ENCODE peak calls at places on chromosomes 16 and 17, in six cellular contexts. One of them, this sample, is unnamed.

GRCh38 chr17:67386965-67387551 is 10.0 kb downstream of the PITPNC1 start:
- DNase-seq in GM12891: no peak
- DNase-seq in K562: peak
- DNase-seq in HepG2: peak
- DNase-seq in GM12878: no peak
- DNase-seq in H1: peak
- DNase-seq in this sample: no peak

GRCh38 chr16:14496786-14497185 is 133.3 kb downstream of the PARN start:
- DNase-seq in GM12891: no peak
- DNase-seq in K562: no peak
- DNase-seq in HepG2: no peak
- DNase-seq in GM12878: no peak
- DNase-seq in H1: no peak
- DNase-seq in this sample: no peak

GRCh38 chr17:60766778-60767190 is 89.1 kb downstream of the BCAS3 start:
- DNase-seq in GM12891: no peak
- DNase-seq in K562: no peak
- DNase-seq in HepG2: peak
- DNase-seq in GM12878: no peak
- DNase-seq in H1: no peak
- DNase-seq in this sample: no peak

GRCh38 chr17:41567317-41567716 is 4.5 kb downstream of the KRT9 start:
- DNase-seq in GM12891: no peak
- DNase-seq in K562: no peak
- DNase-seq in HepG2: no peak
- DNase-seq in GM12878: no peak
- DNase-seq in H1: no peak
- DNase-seq in this sample: no peak

GRCh38 chr17:59329558-59330313 is 1.7 kb upstream of the YPEL2 start:
- DNase-seq in GM12891: no peak
- DNase-seq in K562: peak
- DNase-seq in HepG2: peak
- DNase-seq in GM12878: peak
- DNase-seq in H1: peak
- DNase-seq in this sample: no peak

GRCh38 chr17:32523017-32523680 is 36.4 kb downstream of the CDK5R1 start:
- DNase-seq in GM12891: no peak
- DNase-seq in K562: no peak
- DNase-seq in HepG2: no peak
- DNase-seq in GM12878: peak
- DNase-seq in H1: no peak
- DNase-seq in this sample: peak

GRCh38 chr16:66618588-66618987 is 14.1 kb downstream of the CMTM3 start:
- DNase-seq in GM12891: no peak
- DNase-seq in K562: no peak
- DNase-seq in HepG2: no peak
- DNase-seq in GM12878: no peak
- DNase-seq in H1: no peak
- DNase-seq in this sample: no peak

GRCh38 chr17:72463287-72464102 is 342.7 kb downstream of the SOX9 start:
- DNase-seq in GM12891: no peak
- DNase-seq in K562: no peak
- DNase-seq in HepG2: no peak
- DNase-seq in GM12878: peak
- DNase-seq in H1: no peak
- DNase-seq in this sample: no peak

DNA sequence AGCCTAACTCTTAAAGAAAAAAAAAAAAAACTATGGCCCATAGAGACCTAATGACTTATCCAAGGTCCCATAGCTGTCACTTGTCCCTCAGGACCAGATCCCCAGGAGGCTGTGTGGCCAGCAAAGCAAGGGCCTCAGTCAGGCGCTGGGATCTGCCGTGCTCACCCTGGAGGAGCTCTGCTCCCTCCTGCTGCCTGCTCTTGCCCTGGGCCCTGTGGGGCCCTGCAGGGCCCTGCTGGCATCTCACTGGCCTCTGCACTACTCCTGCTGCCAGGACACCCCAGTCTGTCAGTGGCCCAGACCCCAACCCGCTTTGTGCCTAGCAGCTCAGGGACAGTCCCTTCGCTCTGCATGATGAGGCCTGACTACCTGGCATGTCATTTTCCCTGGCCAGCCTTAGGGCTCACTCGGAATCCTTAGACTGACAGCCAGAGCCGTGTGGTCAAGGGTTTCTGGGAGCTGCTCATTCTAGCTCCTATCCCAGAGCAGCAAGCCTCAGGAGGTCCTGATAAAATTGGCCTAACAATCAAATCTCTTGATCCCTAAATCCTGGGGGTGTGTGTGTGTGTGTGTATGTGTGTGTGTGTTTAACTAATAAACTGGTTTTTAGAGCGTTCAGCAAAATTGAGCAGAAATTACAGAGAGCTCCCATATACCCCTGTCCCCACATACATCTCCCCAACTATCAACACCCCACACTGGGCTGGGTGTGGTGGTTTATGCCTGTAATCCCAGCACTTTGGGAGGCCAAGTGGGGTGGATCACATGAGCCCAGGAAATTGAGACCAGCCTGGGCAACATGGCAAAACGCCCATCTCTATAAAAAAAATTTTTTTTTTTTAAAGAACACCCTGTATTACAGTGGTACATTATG is 21.7 kb downstream of the KATNIP start:
- DNase-seq in GM12891: no peak
- DNase-seq in K562: no peak
- DNase-seq in HepG2: no peak
- DNase-seq in GM12878: no peak
- DNase-seq in H1: no peak
- DNase-seq in this sample: no peak
- TF ChIP-seq TAF1 in GM12891: no peak
- TF ChIP-seq TAF1 in K562: no peak
- TF ChIP-seq TAF1 in HepG2: no peak
- TF ChIP-seq TAF1 in GM12878: no peak
- TF ChIP-seq TAF1 in H1: no peak
- TF ChIP-seq TAF1 in this sample: no peak

GRCh38 chr16:81592353-81592866 is 147.8 kb downstream of the CMIP start:
- DNase-seq in GM12891: no peak
- DNase-seq in K562: no peak
- DNase-seq in HepG2: peak
- DNase-seq in GM12878: no peak
- DNase-seq in H1: no peak
- DNase-seq in this sample: no peak

GRCh38 chr16:81590714-81591537 is 146.3 kb downstream of the CMIP start:
- DNase-seq in GM12891: no peak
- DNase-seq in K562: no peak
- DNase-seq in HepG2: no peak
- DNase-seq in GM12878: no peak
- DNase-seq in H1: no peak
- DNase-seq in this sample: no peak

GRCh38 chr16:81588326-81589081 is 143.9 kb downstream of the CMIP start:
- DNase-seq in GM12891: no peak
- DNase-seq in K562: no peak
- DNase-seq in HepG2: no peak
- DNase-seq in GM12878: no peak
- DNase-seq in H1: no peak
- DNase-seq in this sample: no peak

GRCh38 chr16:81591538-81591870 is 146.9 kb downstream of the CMIP start:
- DNase-seq in GM12891: no peak
- DNase-seq in K562: no peak
- DNase-seq in HepG2: no peak
- DNase-seq in GM12878: no peak
- DNase-seq in H1: no peak
- DNase-seq in this sample: no peak

DNA sequence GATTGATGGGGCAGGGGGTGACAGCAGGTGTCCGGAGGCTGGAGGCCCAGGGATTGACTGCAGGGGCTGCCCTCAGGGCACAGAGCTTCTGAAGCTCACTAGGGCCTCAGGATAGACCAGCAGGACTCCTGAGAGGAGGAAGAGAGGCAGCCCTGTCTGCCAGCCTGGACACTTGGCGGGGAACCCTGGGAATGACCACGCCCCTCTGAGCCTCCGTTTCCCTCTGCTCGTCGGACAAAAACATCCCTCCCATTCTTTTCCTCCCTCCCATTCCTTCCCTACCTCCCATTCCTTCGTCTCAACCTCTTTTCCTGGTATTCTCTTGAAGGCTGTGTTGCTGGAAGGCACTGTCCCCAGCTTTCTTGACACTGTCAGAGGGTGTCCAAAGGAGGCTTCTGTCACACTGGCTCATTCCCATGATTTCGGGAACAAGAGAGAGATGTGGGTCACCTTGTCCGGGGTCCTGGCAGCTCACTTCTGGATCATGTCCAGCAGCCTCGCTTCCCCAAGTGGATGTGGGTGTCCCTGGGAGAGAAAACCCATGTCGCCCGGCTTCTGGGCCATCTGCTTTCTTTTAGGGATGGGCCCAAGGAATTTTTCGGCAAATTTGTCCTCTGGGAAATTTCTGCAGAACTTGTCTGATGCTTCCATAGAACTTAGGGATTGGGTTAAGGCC is 145.5 kb downstream of the CMIP start:
- DNase-seq in GM12891: no peak
- DNase-seq in K562: no peak
- DNase-seq in HepG2: no peak
- DNase-seq in GM12878: no peak
- DNase-seq in H1: no peak
- DNase-seq in this sample: no peak
- TF ChIP-seq POLR2A in GM12891: no peak
- TF ChIP-seq POLR2A in K562: no peak
- TF ChIP-seq POLR2A in HepG2: no peak
- TF ChIP-seq POLR2A in GM12878: no peak
- TF ChIP-seq POLR2A in H1: no peak
- TF ChIP-seq POLR2A in this sample: no peak

GRCh38 chr17:28810437-28810836 is 32.2 kb downstream of the FAM222B start:
- DNase-seq in GM12891: no peak
- DNase-seq in K562: no peak
- DNase-seq in HepG2: no peak
- DNase-seq in GM12878: no peak
- DNase-seq in H1: no peak
- DNase-seq in this sample: no peak

GRCh38 chr17:28812136-28812979 is 30.2 kb downstream of the FAM222B start:
- DNase-seq in GM12891: peak
- DNase-seq in K562: peak
- DNase-seq in HepG2: peak
- DNase-seq in GM12878: peak
- DNase-seq in H1: peak
- DNase-seq in this sample: peak

GRCh38 chr17:28811594-28812135 is 30.9 kb downstream of the FAM222B start:
- DNase-seq in GM12891: no peak
- DNase-seq in K562: peak
- DNase-seq in HepG2: peak
- DNase-seq in GM12878: no peak
- DNase-seq in H1: no peak
- DNase-seq in this sample: no peak

GRCh38 chr17:28812980-28813377 is 29.6 kb downstream of the FAM222B start:
- DNase-seq in GM12891: no peak
- DNase-seq in K562: peak
- DNase-seq in HepG2: no peak
- DNase-seq in GM12878: no peak
- DNase-seq in H1: no peak
- DNase-seq in this sample: no peak

DNA sequence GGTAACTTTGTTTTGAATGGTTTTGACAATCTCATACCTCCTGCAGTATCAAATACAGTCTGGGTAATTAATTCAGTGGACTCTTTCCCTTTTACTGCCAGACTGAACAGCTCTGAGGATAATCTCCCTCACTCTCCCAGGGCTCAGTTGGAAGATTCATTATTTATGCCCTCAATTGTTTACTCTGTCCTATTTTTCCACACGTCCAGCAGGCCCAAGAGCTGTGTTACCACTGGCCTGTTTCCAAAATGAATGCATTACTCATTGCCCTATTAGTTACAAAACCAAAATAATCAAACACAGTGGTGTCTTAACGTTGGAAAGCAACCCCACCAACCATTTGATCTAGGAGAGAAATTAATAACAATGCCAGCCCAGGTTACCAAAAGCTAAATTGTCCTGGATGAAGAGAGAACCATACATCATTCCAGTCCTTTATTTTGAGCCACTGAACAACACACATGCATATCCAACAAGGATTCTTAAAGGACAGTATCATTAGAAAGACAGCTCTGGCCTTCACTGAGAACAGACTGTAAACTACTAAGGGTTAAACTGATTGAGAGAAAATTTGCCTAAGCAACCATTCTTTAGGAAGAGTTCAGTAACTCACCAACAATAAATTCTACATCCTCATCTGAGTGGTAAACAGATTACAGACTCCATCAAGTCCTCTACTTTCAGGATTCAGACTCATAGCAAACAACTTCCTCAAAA is 34.5 kb downstream of the FAM222B start:
- DNase-seq in GM12891: no peak
- DNase-seq in K562: peak
- DNase-seq in HepG2: peak
- DNase-seq in GM12878: no peak
- DNase-seq in H1: no peak
- DNase-seq in this sample: no peak
- TF ChIP-seq POLR2AphosphoS5 in GM12891: no peak
- TF ChIP-seq POLR2AphosphoS5 in K562: no peak
- TF ChIP-seq POLR2AphosphoS5 in HepG2: no peak
- TF ChIP-seq POLR2AphosphoS5 in GM12878: no peak
- TF ChIP-seq POLR2AphosphoS5 in H1: no peak
- TF ChIP-seq POLR2AphosphoS5 in this sample: no peak

GRCh38 chr17:66348605-66349165 is 46.3 kb downstream of the PRKCA start:
- DNase-seq in GM12891: no peak
- DNase-seq in K562: peak
- DNase-seq in HepG2: peak
- DNase-seq in GM12878: no peak
- DNase-seq in H1: no peak
- DNase-seq in this sample: no peak

GRCh38 chr17:66351701-66352100 is 49.3 kb downstream of the PRKCA start:
- DNase-seq in GM12891: no peak
- DNase-seq in K562: no peak
- DNase-seq in HepG2: no peak
- DNase-seq in GM12878: no peak
- DNase-seq in H1: no peak
- DNase-seq in this sample: no peak

GRCh38 chr17:66347661-66348604 is 45.5 kb downstream of the PRKCA start:
- DNase-seq in GM12891: no peak
- DNase-seq in K562: no peak
- DNase-seq in HepG2: peak
- DNase-seq in GM12878: no peak
- DNase-seq in H1: no peak
- DNase-seq in this sample: no peak

GRCh38 chr17:66351053-66351452 is 48.6 kb downstream of the PRKCA start:
- DNase-seq in GM12891: no peak
- DNase-seq in K562: no peak
- DNase-seq in HepG2: no peak
- DNase-seq in GM12878: no peak
- DNase-seq in H1: no peak
- DNase-seq in this sample: no peak

DNA sequence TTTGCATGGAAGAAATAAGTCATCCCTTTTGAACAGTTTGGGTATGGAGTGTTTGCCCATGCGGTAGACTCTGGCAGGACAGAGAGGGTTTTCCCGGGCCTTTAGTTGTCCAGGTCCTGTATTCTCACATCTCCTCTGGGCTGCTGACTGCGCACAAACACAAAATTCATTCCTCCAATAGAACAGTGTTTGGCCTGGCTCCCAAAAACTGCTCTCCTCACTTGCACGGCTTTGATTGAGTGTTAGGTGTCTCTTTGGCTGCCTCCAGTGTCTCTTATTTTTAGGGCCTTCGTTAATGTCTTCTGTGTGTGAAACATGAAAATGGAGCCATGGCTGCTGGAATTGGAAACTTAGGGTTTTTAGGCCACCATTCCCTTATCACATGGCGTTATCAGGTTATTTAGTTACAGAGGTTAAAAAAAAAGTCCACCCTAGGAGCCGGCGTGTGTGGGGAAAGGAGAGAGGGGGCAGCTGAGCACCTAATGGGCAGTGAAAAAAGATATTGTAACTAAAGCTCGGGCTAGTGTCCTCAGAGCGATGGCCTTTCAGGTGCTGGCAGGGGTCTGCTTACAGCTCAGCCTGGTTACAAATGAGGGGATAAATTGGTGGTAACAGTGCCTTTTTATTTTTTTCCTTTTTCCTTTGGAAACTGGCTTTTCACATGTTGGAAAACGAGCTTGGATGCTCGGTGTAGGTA is 47.3 kb downstream of the PRKCA start:
- DNase-seq in GM12891: no peak
- DNase-seq in K562: peak
- DNase-seq in HepG2: no peak
- DNase-seq in GM12878: no peak
- DNase-seq in H1: no peak
- DNase-seq in this sample: no peak
- TF ChIP-seq TAF1 in GM12891: no peak
- TF ChIP-seq TAF1 in K562: no peak
- TF ChIP-seq TAF1 in HepG2: no peak
- TF ChIP-seq TAF1 in GM12878: no peak
- TF ChIP-seq TAF1 in H1: no peak
- TF ChIP-seq TAF1 in this sample: no peak